ENCODE peak calls at places on chromosomes 12 and 14, in eight cellular contexts. Y, K, E, C, D, O, S and N are unnamed samples. For H3K9me3 and H3K4me1, the result is how much of the 10 kb centered on the place peaks cover.

GRCh38 chr14:75578786-75579781 is 664 bp downstream of the FLVCR2 start:
- DNase-seq in Y (no peak), K (no peak), E (no peak), C (no peak), D (no peak), O (no peak), S (no peak), N (peak)

GRCh38 chr14:76829650-76830421 is 3.6 kb downstream of the LRRC74A start:
- DNase-seq in Y (no peak), K (peak), E (peak), C (no peak), D (no peak), O (no peak), S (no peak), N (no peak)

GRCh38 chr12:47577213-47577612 is 128.6 kb downstream of the RPAP3 start:
- DNase-seq in Y (no peak), K (no peak), E (no peak), C (no peak), D (peak), O (no peak), S (no peak), N (no peak)

GRCh38 chr14:65251213-65251612 is 148.9 kb upstream of the MAX start:
- DNase-seq in Y (no peak), K (no peak), E (no peak), C (peak), D (peak), O (no peak), S (no peak), N (no peak)

GRCh38 chr12:94815450-94815849 is 165.1 kb upstream of the TMCC3 start:
- DNase-seq in Y (no peak), K (no peak), E (no peak), C (no peak), D (no peak), O (no peak), S (no peak), N (no peak)

GRCh38 chr12:128644664-128645296 is 179.0 kb downstream of the SLC15A4 start:
- DNase-seq in Y (no peak), K (peak), E (peak), C (peak), D (no peak), O (no peak), S (peak), N (peak)

GRCh38 chr12:44385964-44386363 is 490.2 kb downstream of the NELL2 start:
- DNase-seq in Y (no peak), K (peak), E (no peak), C (no peak), D (no peak), O (no peak), S (no peak), N (no peak)

GRCh38 chr14:102226356-102227125 is 78.4 kb downstream of the MOK start:
- DNase-seq in Y (no peak), K (peak), E (no peak), C (no peak), D (no peak), O (no peak), S (no peak), N (no peak)

GRCh38 chr14:74945852-74946658 is 9.3 kb downstream of the PGF start:
- DNase-seq in Y (peak), K (peak), E (peak), C (peak), D (peak), O (peak), S (peak), N (peak)

GRCh38 chr12:123497065-123497464 is 36.5 kb downstream of the RILPL1 start:
- DNase-seq in Y (no peak), K (no peak), E (no peak), C (no peak), D (no peak), O (no peak), S (no peak), N (no peak)

GRCh38 chr12:38160318-38161122 is 156.1 kb upstream of the ALG10B start:
- DNase-seq in Y (no peak), K (no peak), E (no peak), C (no peak), D (no peak), O (no peak), S (no peak), N (no peak)

GRCh38 chr12:38163442-38163801 is 153.2 kb upstream of the ALG10B start:
- DNase-seq in Y (no peak), K (peak), E (no peak), C (no peak), D (no peak), O (no peak), S (no peak), N (no peak)

GRCh38 chr12:38162013-38162412 is 154.6 kb upstream of the ALG10B start:
- DNase-seq in Y (no peak), K (no peak), E (no peak), C (no peak), D (no peak), O (no peak), S (no peak), N (no peak)

GRCh38 chr12:38161123-38162000 is 155.2 kb upstream of the ALG10B start:
- DNase-seq in Y (no peak), K (no peak), E (no peak), C (no peak), D (no peak), O (no peak), S (no peak), N (no peak)

DNA sequence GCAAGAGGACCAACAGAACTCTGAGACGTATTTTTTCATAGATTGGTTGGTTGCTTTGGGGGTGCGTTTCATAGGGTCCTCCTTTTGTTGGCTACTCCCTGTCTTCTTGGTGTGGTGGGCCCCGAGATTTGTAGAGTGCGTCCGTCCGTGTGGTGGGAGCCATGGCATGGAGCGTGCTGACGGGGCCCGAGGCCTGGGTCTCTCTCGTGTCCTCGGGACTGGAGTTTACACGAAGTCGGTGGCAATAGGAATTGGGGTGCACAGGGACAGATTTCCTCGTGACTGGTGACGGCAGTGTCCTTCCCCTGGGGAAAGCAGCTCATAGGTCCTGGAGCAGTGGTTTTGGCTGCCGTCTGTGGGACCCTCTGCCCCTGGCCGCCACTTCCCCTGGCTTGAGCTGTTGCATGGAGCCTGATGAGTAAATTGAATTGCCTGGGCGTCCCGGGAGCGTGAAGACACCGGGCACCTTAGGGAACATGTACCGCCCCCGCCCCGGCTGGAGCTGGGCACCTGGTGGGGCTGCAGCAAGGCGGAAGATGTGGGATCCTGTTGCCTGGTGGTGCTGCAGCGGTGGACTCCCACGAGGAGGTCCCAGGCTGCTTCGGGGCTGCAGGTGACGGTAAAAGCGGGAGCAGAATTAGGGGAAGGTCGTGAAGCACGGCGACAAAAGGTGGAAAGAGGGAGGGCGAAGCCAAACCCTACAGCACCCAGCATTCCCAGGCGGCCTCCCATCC is 153.7 kb upstream of the ALG10B start:
- DNase-seq in Y (no peak), K (no peak), E (no peak), C (no peak), D (no peak), O (no peak), S (no peak), N (no peak)
- H3K9me3 ChIP-seq in Y (under half), K (under half), E (under half), C (under half), D (under half), O (under half), S (under half), N (under half)

GRCh38 chr14:105197274-105197673 is 16.2 kb upstream of the NUDT14 start:
- DNase-seq in Y (no peak), K (no peak), E (peak), C (peak), D (peak), O (no peak), S (no peak), N (peak)

GRCh38 chr14:105195051-105195450 is 13.9 kb upstream of the NUDT14 start:
- DNase-seq in Y (no peak), K (no peak), E (no peak), C (no peak), D (no peak), O (no peak), S (no peak), N (no peak)

GRCh38 chr14:105198588-105198987 is 17.5 kb upstream of the NUDT14 start:
- DNase-seq in Y (no peak), K (no peak), E (no peak), C (no peak), D (no peak), O (no peak), S (no peak), N (no peak)

GRCh38 chr14:105195533-105196227 is 14.6 kb upstream of the NUDT14 start:
- DNase-seq in Y (no peak), K (no peak), E (peak), C (no peak), D (no peak), O (no peak), S (no peak), N (no peak)

GRCh38 chr14:105196228-105196960 is 15.3 kb upstream of the NUDT14 start:
- DNase-seq in Y (no peak), K (no peak), E (peak), C (no peak), D (no peak), O (no peak), S (no peak), N (no peak)
- TF ChIP-seq EZH2phosphoT487 in Y (no peak), K (no peak), E (peak), C (no peak), D (peak), O (no peak), S (no peak), N (no peak)

GRCh38 chr12:114272071-114272470 is 133.9 kb downstream of the TBX5 start:
- DNase-seq in Y (no peak), K (no peak), E (no peak), C (no peak), D (peak), O (no peak), S (no peak), N (no peak)
- H3K4me1 ChIP-seq in Y (under half), K (under half), E (under half), C (under half), D (under half), O (under half), S (under half), N (under half)

DNA sequence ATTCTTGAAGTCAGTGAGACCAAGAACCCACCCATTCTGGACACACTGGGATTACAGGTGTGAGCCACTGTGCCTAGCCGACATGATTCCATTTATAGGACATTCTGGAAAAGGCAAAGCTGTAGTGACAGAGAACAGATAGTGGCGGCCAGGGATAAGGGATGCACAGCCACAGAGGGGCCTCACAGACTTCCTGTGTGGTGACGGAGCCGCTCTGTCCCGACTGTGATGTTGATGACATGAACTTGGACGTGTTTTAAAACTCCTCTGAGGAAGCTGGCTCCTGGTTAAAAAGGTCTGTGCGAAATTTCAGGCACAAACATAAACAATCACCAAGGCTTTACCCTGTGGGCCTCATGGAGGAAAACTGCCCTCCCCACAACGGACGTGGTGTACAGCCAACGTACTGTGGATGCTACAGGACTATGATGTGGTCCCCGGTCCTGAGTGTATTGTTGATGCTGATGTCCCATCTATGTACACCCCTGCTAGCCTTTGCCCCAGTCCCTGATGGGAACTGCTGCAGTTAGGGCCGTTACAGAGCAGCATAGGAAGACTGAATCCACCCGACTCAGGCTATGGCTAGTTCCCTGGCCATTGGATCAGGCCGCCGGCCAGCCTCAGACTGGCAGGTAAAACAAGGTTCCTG is 15.9 kb downstream of the ZNF605 start:
- DNase-seq in Y (no peak), K (no peak), E (no peak), C (no peak), D (no peak), O (no peak), S (no peak), N (no peak)
- H3K9me3 ChIP-seq in Y (under half), K (under half), E (under half), C (under half), D (under half), O (under half), S (under half), N (under half)

GRCh38 chr12:9786726-9787339 is 26.1 kb upstream of the CD69 start:
- DNase-seq in Y (no peak), K (no peak), E (peak), C (no peak), D (no peak), O (no peak), S (no peak), N (no peak)

GRCh38 chr12:9782547-9783382 is 22.1 kb upstream of the CD69 start:
- DNase-seq in Y (no peak), K (no peak), E (no peak), C (no peak), D (no peak), O (no peak), S (no peak), N (no peak)

GRCh38 chr12:9781360-9781759 is 20.7 kb upstream of the CD69 start:
- DNase-seq in Y (no peak), K (no peak), E (no peak), C (no peak), D (no peak), O (no peak), S (no peak), N (no peak)

GRCh38 chr12:9784816-9785215 is 24.1 kb upstream of the CD69 start:
- DNase-seq in Y (no peak), K (no peak), E (no peak), C (no peak), D (no peak), O (no peak), S (no peak), N (no peak)

GRCh38 chr12:9784326-9784725 is 23.6 kb upstream of the CD69 start:
- DNase-seq in Y (no peak), K (no peak), E (no peak), C (no peak), D (no peak), O (no peak), S (no peak), N (no peak)
- TF ChIP-seq EZH2phosphoT487 in Y (no peak), K (no peak), E (no peak), C (no peak), D (no peak), O (no peak), S (no peak), N (no peak)

DNA sequence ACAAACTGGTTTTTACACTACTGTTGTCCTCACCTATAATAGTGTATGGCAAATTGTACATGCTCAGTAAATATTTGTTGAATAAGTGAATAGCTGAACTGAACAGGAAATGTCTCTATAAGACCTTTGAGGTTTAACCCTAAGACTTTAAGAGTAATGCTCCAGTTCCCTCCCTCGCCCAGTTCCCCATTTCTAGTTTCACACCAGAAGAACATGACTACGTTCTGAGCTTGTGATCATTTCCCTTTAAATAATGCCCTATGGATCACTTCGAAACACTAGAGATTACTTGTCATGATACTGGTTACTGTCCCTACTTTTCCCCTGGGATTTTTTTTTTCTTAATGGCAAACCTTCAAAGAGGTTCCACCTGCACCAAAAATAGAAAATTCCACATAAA is 69.3 kb downstream of the PRKD1 start:
- DNase-seq in Y (no peak), K (no peak), E (no peak), C (no peak), D (no peak), O (peak), S (peak), N (no peak)
- H3K4me1 ChIP-seq in Y (under half), K (under half), E (under half), C (under half), D (under half), O (under half), S (under half), N (under half)